ENCODE peak calls at places on chromosomes 11 and 22, in seven cellular contexts. F is NCI-H146; C is RPMI7951; M is CD8-positive, alpha-beta memory T cell; K is left ventricle myocardium inferior; S is left ventricle myocardium superior; B is naive thymus-derived CD4-positive, alpha-beta T cell. E is an unnamed sample.

GRCh38 chr11:117868088-117868487 is 8.4 kb downstream of the FXYD6 start:
- DNase-seq in F (no peak), C (no peak), M (no peak), K (no peak), S (no peak), B (no peak), E (no peak)

GRCh38 chr22:42114721-42115120 is 15.9 kb downstream of the CYP2D6 start:
- DNase-seq in F (no peak), C (no peak), M (no peak), K (no peak), S (no peak), B (no peak), E (no peak)

GRCh38 chr11:95152878-95153856 is 63.5 kb downstream of the ENDOD1 start:
- DNase-seq in F (no peak), C (no peak), M (peak), K (no peak), S (no peak), B (peak), E (no peak)

GRCh38 chr11:128568166-128568778 is 19.1 kb downstream of the ETS1 start:
- DNase-seq in F (no peak), C (no peak), M (no peak), K (peak), S (no peak), B (no peak), E (no peak)

GRCh38 chr11:17387811-17388210 is 648 bp downstream of the KCNJ11 start:
- DNase-seq in F (no peak), C (no peak), M (no peak), K (no peak), S (no peak), B (no peak), E (no peak)

GRCh38 chr22:30968015-30968923 is at the start of gene MORC2:
- DNase-seq in F (peak), C (no peak), M (no peak), K (no peak), S (peak), B (no peak), E (no peak)

GRCh38 chr22:17804331-17805080 is 30.2 kb upstream of the BID start:
- DNase-seq in F (no peak), C (no peak), M (no peak), K (no peak), S (no peak), B (no peak), E (no peak)

GRCh38 chr11:19912206-19913118 is 199.8 kb downstream of the NAV2 start:
- DNase-seq in F (no peak), C (no peak), M (no peak), K (no peak), S (no peak), B (no peak), E (no peak)

GRCh38 chr11:64916848-64917662 is at the start of gene ATG2A:
- DNase-seq in F (peak), C (peak), M (peak), K (peak), S (peak), B (peak), E (peak)

GRCh38 chr11:2774173-2775082 is 74.6 kb upstream of the KCNQ1OT1 start:
- DNase-seq in F (no peak), C (no peak), M (no peak), K (no peak), S (no peak), B (no peak), E (no peak)

GRCh38 chr11:10309163-10310093 is 4.6 kb downstream of the ADM start:
- DNase-seq in F (peak), C (peak), M (no peak), K (peak), S (peak), B (no peak), E (peak)